ENCODE peak calls at places on chromosomes 13 and 19, in nine cellular contexts. I is H1, P is heart left ventricle, K is sigmoid colon, A is tibial nerve, U is IMR-90, Y is body of pancreas, J is upper lobe of left lung, G is ovary. N is an unnamed sample.

GRCh38 chr13:95027638-95028037 is 273.6 kb downstream of the ABCC4 start:
- DNase-seq in I (no peak), P (no peak), K (no peak), A (no peak), U (no peak), Y (no peak), J (no peak), G (no peak), N (no peak)

GRCh38 chr19:14553042-14553938 is 18.6 kb downstream of the NDUFB7 start:
- DNase-seq in I (no peak), P (no peak), K (no peak), A (no peak), U (no peak), Y (no peak), J (peak; percentile 74), G (no peak), N (no peak)

GRCh38 chr13:101941095-101941777 is 460.6 kb downstream of the FGF14 start:
- DNase-seq in I (no peak), P (no peak), K (no peak), A (no peak), U (peak; percentile 2), Y (no peak), J (no peak), G (no peak), N (no peak)

GRCh38 chr19:43966079-43966694 is 15.2 kb downstream of the ZNF221 start:
- DNase-seq in I (no peak), P (no peak), K (no peak), A (no peak), U (no peak), Y (no peak), J (no peak), G (no peak), N (no peak)

GRCh38 chr19:743168-743687 is 7.7 kb upstream of the MISP start:
- DNase-seq in I (no peak), P (peak; percentile 41), K (no peak), A (no peak), U (no peak), Y (no peak), J (no peak), G (no peak), N (no peak)

GRCh38 chr13:73717632-73718031 is 416.6 kb downstream of the KLF12 start:
- DNase-seq in I (no peak), P (no peak), K (no peak), A (no peak), U (peak; percentile 69), Y (no peak), J (no peak), G (no peak), N (no peak)

GRCh38 chr19:47176071-47176626 is 45.5 kb downstream of the SAE1 start:
- DNase-seq in I (no peak), P (no peak), K (no peak), A (no peak), U (peak; percentile 97), Y (no peak), J (no peak), G (no peak), N (no peak)

GRCh38 chr13:39734952-39735351 is 79.5 kb downstream of the COG6 start:
- DNase-seq in I (no peak), P (no peak), K (no peak), A (no peak), U (no peak), Y (no peak), J (no peak), G (no peak), N (no peak)

GRCh38 chr19:50046649-50047503 is 21.1 kb downstream of the ZNF473 start:
- DNase-seq in I (no peak), P (no peak), K (peak; percentile 70), A (peak; percentile 77), U (peak; percentile 18), Y (peak; percentile 63), J (no peak), G (no peak), N (peak; percentile 27)

GRCh38 chr13:52994865-52995264 is 33.7 kb upstream of the OLFM4 start:
- DNase-seq in I (no peak), P (no peak), K (no peak), A (no peak), U (no peak), Y (no peak), J (no peak), G (no peak), N (no peak)

GRCh38 chr19:12035220-12036172 is at the start of gene ZNF433:
- DNase-seq in I (peak; percentile 76), P (peak; percentile 94), K (peak; percentile 96), A (peak; percentile 98), U (peak; percentile 71), Y (peak; percentile 99), J (peak; percentile 99), G (peak; percentile 94), N (peak; percentile 96)
- TF ChIP-seq POLR2A in I (no peak), P (no peak), K (peak; percentile 47), A (peak; percentile 80), U (peak; percentile 78), Y (peak; percentile 67), J (no peak), G (peak; percentile 65), N (no peak)

GRCh38 chr19:57946316-57946715 is 1.2 kb downstream of the ZNF256 start:
- DNase-seq in I (no peak), P (no peak), K (no peak), A (no peak), U (no peak), Y (no peak), J (no peak), G (no peak), N (no peak)

GRCh38 chr19:57947419-57948134 is at the start of gene ZNF256:
- DNase-seq in I (peak; percentile 91), P (peak; percentile 96), K (peak; percentile 97), A (peak; percentile 84), U (peak; percentile 93), Y (peak; percentile 93), J (peak; percentile 96), G (peak; percentile 94), N (peak; percentile 90)

GRCh38 chr19:57949702-57950101 is 2.2 kb upstream of the ZNF256 start:
- DNase-seq in I (no peak), P (no peak), K (no peak), A (no peak), U (no peak), Y (no peak), J (peak; percentile 68), G (no peak), N (no peak)

GRCh38 chr19:57949296-57949695 is 1.8 kb upstream of the ZNF256 start:
- DNase-seq in I (no peak), P (no peak), K (no peak), A (no peak), U (no peak), Y (no peak), J (peak; percentile 78), G (peak; percentile 23), N (no peak)

DNA sequence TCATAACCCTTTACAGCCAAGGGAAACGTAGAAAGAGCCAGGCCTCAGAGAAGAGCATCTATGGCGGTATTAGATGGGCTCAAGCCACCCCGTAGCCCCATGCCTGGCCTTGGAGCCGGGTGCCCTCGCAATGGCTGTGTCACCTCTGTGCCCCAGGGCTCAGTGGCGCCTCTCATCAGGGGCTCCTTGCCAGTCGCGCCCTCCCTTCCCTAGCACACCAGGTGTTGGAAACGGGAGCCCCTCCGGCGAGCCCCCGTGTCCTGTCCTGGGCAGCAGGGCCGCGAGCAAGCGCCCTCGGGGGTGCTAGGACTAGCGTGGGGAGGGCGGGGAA is 453 bp downstream of the ZNF256 start:
- DNase-seq in I (no peak), P (no peak), K (no peak), A (no peak), U (no peak), Y (no peak), J (no peak), G (peak; percentile 23), N (no peak)
- H3K4me3 ChIP-seq in I (peak overlapping the region; percentile 71), P (peak overlapping the region; percentile 70), K (peak overlapping the region; percentile 96), A (peak overlapping the region; percentile 70), U (peak overlapping the region; percentile 83), Y (peak overlapping the region; percentile 77), J (peak overlapping the region; percentile 81), G (peak overlapping the region; percentile 91), N (peak overlapping the region; percentile 93)

GRCh38 chr13:112792511-112792910 is 102.7 kb downstream of the ATP11A start:
- DNase-seq in I (no peak), P (no peak), K (no peak), A (no peak), U (no peak), Y (peak; percentile 5), J (no peak), G (no peak), N (no peak)
- TF ChIP-seq POLR2A in I (no peak), P (no peak), K (no peak), A (no peak), U (no peak), Y (no peak), J (no peak), G (no peak), N (no peak)

DNA sequence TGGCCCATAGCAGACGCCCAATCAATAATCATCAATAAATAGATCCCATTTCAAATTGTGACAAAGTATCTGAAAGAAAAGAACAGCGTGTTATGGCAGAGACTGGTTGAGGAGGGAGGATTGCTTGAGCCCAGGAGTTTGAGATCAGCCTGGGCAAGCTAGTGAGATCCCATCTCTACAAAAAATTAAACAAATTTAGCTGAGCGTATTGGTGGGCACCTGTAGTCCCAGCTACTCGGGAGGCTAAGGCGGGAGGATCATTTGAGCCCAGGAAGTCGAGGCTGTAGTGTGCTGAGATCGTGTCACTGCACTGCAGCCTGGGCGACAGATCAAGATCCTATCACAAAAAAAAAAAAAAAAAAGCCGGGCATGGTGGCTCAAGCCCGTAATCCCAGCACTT is 6.4 kb upstream of the GNA11 start:
- DNase-seq in I (no peak), P (no peak), K (no peak), A (no peak), U (no peak), Y (no peak), J (no peak), G (no peak), N (no peak)
- H3K4me3 ChIP-seq in I (no peak overlapping the region), P (no peak overlapping the region), K (no peak overlapping the region), A (no peak overlapping the region), U (no peak overlapping the region), Y (no peak overlapping the region), J (no peak overlapping the region), G (no peak overlapping the region), N (no peak overlapping the region)

GRCh38 chr13:92677571-92677970 is 549.0 kb upstream of the GPC6 start:
- DNase-seq in I (no peak), P (no peak), K (no peak), A (no peak), U (no peak), Y (no peak), J (no peak), G (no peak), N (no peak)

GRCh38 chr13:92676246-92676645 is 550.4 kb upstream of the GPC6 start:
- DNase-seq in I (no peak), P (no peak), K (no peak), A (no peak), U (no peak), Y (no peak), J (no peak), G (no peak), N (no peak)

GRCh38 chr13:92671821-92672220 is 554.8 kb upstream of the GPC6 start:
- DNase-seq in I (no peak), P (no peak), K (no peak), A (no peak), U (no peak), Y (no peak), J (no peak), G (no peak), N (no peak)
- TF ChIP-seq POLR2A in I (no peak), P (no peak), K (no peak), A (no peak), U (no peak), Y (no peak), J (no peak), G (no peak), N (no peak)

N was measured in lower leg skin.